ENCODE peak calls at places on chromosome 14, in nine cellular contexts. S is MM.1S, B is upper lobe of left lung, D is HFF-Myc, C is upper lobe of right lung, Y is mucosa of descending colon, J is tibial artery, O is GM23338, T is lower leg skin. Z is an unnamed sample.

GRCh38 chr14:68583527-68584275 is 209.2 kb downstream of the ZFP36L1 start:
- DNase-seq in O (no peak), T (no peak), J (peak), D (no peak), C (peak), Y (no peak), B (peak), S (no peak), Z (no peak)

GRCh38 chr14:73153272-73153671 is 17.0 kb downstream of the PSEN1 start:
- DNase-seq in Y (no peak), D (no peak), J (no peak), S (no peak), C (no peak), B (no peak), O (no peak), T (no peak), Z (no peak)

GRCh38 chr14:68088463-68088862 is 268.9 kb downstream of the RAD51B start:
- DNase-seq in T (no peak), C (no peak), S (no peak), B (no peak), J (no peak), Y (no peak), D (no peak), O (no peak), Z (no peak)

GRCh38 chr14:33393155-33393894 is 454.6 kb downstream of the NPAS3 start:
- DNase-seq in D (no peak), Y (no peak), O (no peak), B (no peak), S (no peak), J (no peak), T (no peak), C (no peak), Z (no peak)

GRCh38 chr14:23512156-23512555 is 39.4 kb downstream of the ZFHX2 start:
- DNase-seq in D (no peak), J (no peak), O (peak), S (no peak), T (no peak), C (no peak), Y (no peak), B (no peak), Z (no peak)

GRCh38 chr14:59278111-59278510 is 89.6 kb downstream of the DAAM1 start:
- DNase-seq in J (no peak), S (no peak), B (no peak), D (peak), O (no peak), Y (no peak), T (no peak), C (no peak), Z (no peak)

GRCh38 chr14:22002860-22003284 is 329.3 kb upstream of the OR4E1 start:
- DNase-seq in C (no peak), Y (peak), J (no peak), B (no peak), O (peak), T (no peak), S (peak), D (no peak), Z (no peak)

GRCh38 chr14:54356172-54356571 is 40.6 kb upstream of the CDKN3 start:
- DNase-seq in C (no peak), B (no peak), J (no peak), S (no peak), D (peak), Y (no peak), T (no peak), O (no peak), Z (no peak)

GRCh38 chr14:22478670-22479069 is 110.4 kb downstream of the DAD1 start:
- DNase-seq in D (no peak), B (no peak), C (no peak), Y (no peak), T (no peak), O (no peak), J (no peak), S (no peak), Z (no peak)

GRCh38 chr14:52327374-52328226 is 13.5 kb downstream of the PTGER2 start:
- DNase-seq in O (no peak), J (no peak), B (no peak), C (no peak), S (no peak), Y (no peak), D (peak), T (no peak), Z (no peak)

GRCh38 chr14:52328286-52328685 is 14.2 kb downstream of the PTGER2 start:
- DNase-seq in B (no peak), S (no peak), Y (no peak), J (no peak), T (no peak), C (no peak), O (no peak), D (no peak), Z (no peak)

GRCh38 chr14:52325632-52326031 is 11.5 kb downstream of the PTGER2 start:
- DNase-seq in Y (no peak), D (no peak), T (no peak), S (no peak), C (no peak), J (no peak), B (no peak), O (no peak), Z (no peak)

GRCh38 chr14:52329678-52330376 is 15.7 kb downstream of the PTGER2 start:
- DNase-seq in O (no peak), Y (no peak), C (no peak), S (no peak), T (no peak), D (no peak), B (no peak), J (no peak), Z (no peak)

DNA sequence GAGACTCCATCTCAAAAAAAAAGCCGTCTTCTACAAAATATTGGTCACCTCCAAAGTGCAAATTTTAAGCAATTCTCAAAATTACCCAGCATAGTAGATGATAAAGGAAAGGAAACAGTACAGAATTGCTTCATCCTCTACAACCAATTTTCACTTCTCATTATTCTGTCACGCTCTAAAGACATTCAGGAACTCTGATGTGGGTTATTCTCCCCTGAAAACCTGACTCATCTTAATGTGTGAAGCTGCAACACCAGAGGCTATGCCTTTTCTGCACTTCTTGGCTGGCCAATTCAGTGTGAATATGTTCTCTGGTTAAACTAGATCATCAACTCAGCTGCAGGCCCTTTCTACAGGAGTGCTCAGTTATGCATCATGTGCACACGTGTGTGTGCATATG is 11.0 kb downstream of the PTGER2 start:
- DNase-seq in S (no peak), C (no peak), B (no peak), T (no peak), O (no peak), D (no peak), Y (no peak), J (no peak), Z (no peak)
- TF ChIP-seq CTCF in S (no peak), C (no peak), B (no peak), T (no peak), O (no peak), D (no peak), Y (no peak), J (no peak), Z (no peak)

GRCh38 chr14:51507556-51508511 is 143.9 kb upstream of the FRMD6 start:
- DNase-seq in C (peak), D (peak), S (no peak), O (no peak), B (no peak), J (peak), T (peak), Y (peak), Z (no peak)
- TF ChIP-seq CTCF in C (no peak), D (no peak), S (no peak), O (no peak), B (no peak), J (peak), T (no peak), Y (no peak), Z (no peak)

GRCh38 chr14:80108430-80108829 is 102.9 kb downstream of the DIO2 start:
- DNase-seq in J (no peak), C (no peak), Y (no peak), D (no peak), B (no peak), T (no peak), S (no peak), O (no peak), Z (no peak)

GRCh38 chr14:80109055-80109454 is 102.2 kb downstream of the DIO2 start:
- DNase-seq in D (no peak), O (no peak), C (no peak), Y (no peak), T (no peak), S (no peak), B (no peak), J (no peak), Z (no peak)

GRCh38 chr14:80110721-80111120 is 100.6 kb downstream of the DIO2 start:
- DNase-seq in J (no peak), D (no peak), O (no peak), T (no peak), Y (no peak), C (no peak), B (no peak), S (no peak), Z (no peak)

GRCh38 chr14:80100681-80101080 is 110.6 kb downstream of the DIO2 start:
- DNase-seq in C (no peak), B (no peak), D (no peak), O (no peak), S (no peak), J (no peak), Y (no peak), T (no peak), Z (no peak)

DNA sequence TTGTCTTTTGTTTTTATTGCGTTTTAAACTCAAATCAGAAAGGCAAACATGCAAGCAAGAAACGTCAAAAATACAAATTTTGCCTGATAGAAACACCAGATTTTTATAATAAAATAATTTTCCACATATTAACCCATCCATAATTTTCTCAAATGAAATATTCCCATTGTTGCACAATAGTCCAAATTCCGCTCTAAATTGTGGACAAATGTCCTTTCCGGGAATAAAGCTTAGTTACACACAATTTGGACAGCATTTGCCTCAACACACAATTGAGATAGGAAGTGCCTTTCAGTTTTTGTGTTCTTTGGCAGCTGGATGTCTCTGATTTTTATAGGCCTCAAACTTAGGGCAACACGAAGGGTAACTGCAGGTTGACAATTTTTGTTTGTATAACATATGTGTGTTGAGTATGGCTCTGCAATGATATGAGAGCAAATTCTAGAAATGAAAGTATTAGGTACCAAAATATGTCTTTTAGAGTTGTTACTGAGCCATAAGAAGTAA is 105.8 kb downstream of the DIO2 start:
- DNase-seq in T (no peak), O (no peak), C (no peak), Y (no peak), D (no peak), J (no peak), B (no peak), S (no peak), Z (no peak)
- TF ChIP-seq CTCF in T (no peak), O (no peak), C (no peak), Y (no peak), D (no peak), J (no peak), B (no peak), S (no peak), Z (no peak)

GRCh38 chr14:42909659-42910058 is 1303.0 kb downstream of the LRFN5 start:
- DNase-seq in T (no peak), D (no peak), Y (no peak), C (no peak), S (no peak), B (no peak), O (no peak), J (no peak), Z (no peak)

DNA sequence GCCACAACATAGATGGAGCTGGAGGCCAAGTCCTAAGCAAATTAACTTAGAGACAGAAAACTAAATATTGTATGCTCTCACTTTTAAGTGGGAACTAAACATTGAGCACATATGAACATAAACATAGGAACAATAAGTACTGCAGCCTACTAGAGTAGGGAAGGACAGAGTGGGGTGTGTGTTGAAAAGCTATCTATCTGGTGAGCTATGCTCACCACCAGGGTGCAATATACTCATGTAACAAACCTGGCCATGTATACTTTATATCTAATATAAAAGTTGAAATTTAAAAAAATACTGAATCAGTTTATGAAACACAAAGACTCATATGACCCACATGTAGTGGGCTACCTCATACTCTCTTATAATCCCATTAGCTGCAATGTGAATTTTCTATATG is 1305.0 kb downstream of the LRFN5 start:
- DNase-seq in T (no peak), B (no peak), J (no peak), Y (peak), D (no peak), S (no peak), O (peak), C (no peak), Z (no peak)
- TF ChIP-seq CTCF in T (no peak), B (no peak), J (no peak), Y (no peak), D (no peak), S (no peak), O (peak), C (no peak), Z (no peak)

GRCh38 chr14:62117010-62117717 is 354.9 kb downstream of the SNAPC1 start:
- DNase-seq in O (peak), B (peak), S (peak), T (peak), C (peak), J (peak), Y (peak), D (peak), Z (no peak)
- TF ChIP-seq CTCF in O (peak), B (no peak), S (peak), T (no peak), C (peak), J (peak), Y (no peak), D (peak), Z (no peak)

GRCh38 chr14:96102071-96102856 is 63.1 kb downstream of the C14orf132 start:
- DNase-seq in Y (no peak), D (no peak), J (peak), O (no peak), B (no peak), S (no peak), C (no peak), T (peak), Z (no peak)

GRCh38 chr14:96098309-96098998 is 59.3 kb downstream of the C14orf132 start:
- DNase-seq in O (peak), C (peak), B (peak), J (no peak), Y (peak), D (peak), S (peak), T (peak), Z (no peak)

GRCh38 chr14:96103075-96103474 is 63.9 kb downstream of the C14orf132 start:
- DNase-seq in B (no peak), S (no peak), T (no peak), Y (no peak), O (no peak), C (no peak), J (no peak), D (no peak), Z (no peak)

GRCh38 chr14:96098999-96099335 is 59.8 kb downstream of the C14orf132 start:
- DNase-seq in O (no peak), B (no peak), D (no peak), T (no peak), C (no peak), Y (no peak), J (no peak), S (no peak), Z (peak)

GRCh38 chr14:96100171-96101064 is 61.3 kb downstream of the C14orf132 start:
- DNase-seq in S (peak), B (peak), J (peak), C (peak), O (peak), Y (peak), D (peak), T (peak), Z (peak)
- TF ChIP-seq CTCF in S (peak), B (peak), J (peak), C (peak), O (peak), Y (peak), D (peak), T (no peak), Z (no peak)

DNA sequence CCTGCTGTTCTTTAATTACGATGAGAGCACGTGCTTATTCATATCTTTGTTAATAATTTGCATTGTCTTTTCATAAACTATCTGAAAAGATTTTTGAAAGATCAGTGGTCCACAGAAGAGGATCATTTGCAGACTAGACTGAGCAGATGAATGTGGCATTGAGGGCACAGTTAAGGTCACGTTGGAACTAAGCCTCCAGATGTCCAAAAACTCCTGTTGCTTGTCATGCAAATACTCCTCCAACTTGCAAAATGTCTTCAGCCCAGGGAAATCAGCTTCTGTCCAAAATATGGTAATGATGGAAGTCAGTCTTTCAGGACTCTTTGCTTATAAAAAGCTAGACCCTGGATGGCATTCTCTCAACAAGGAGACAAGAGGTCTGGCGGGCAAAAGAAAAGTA is 201.6 kb upstream of the TMEM260 start:
- DNase-seq in T (no peak), Y (no peak), S (no peak), D (no peak), O (no peak), J (no peak), B (no peak), C (no peak), Z (no peak)
- TF ChIP-seq CTCF in T (no peak), Y (no peak), S (no peak), D (no peak), O (no peak), J (no peak), B (no peak), C (no peak), Z (no peak)

Z was measured in omental fat pad.